ENCODE peak calls at places on chromosomes 2 and 18, in seven cellular contexts. V is upper lobe of right lung, Y is lung, G is heart right ventricle, J is fibroblast of lung, U is thoracic aorta, Q is tibial artery. W is an unnamed sample. For H3K27me3, the result is how much of the 10 kb centered on the place peaks cover.

GRCh38 chr2:168448980-168449379 is 7.1 kb upstream of the CERS6 start:
- DNase-seq in J (no peak), U (no peak), Q (no peak), G (no peak), V (no peak), Y (no peak), W (no peak)

GRCh38 chr18:5980721-5981120 is 85.4 kb upstream of the TMEM200C start:
- DNase-seq in U (no peak), Y (peak), Q (no peak), V (no peak), J (no peak), G (no peak), W (no peak)

GRCh38 chr2:72973566-72974435 is 56.5 kb downstream of the EMX1 start:
- DNase-seq in Y (no peak), G (peak), U (no peak), J (peak), V (no peak), Q (no peak), W (no peak)

GRCh38 chr18:74249181-74249968 is 42.4 kb downstream of the CYB5A start:
- DNase-seq in G (no peak), U (no peak), Q (no peak), V (no peak), Y (no peak), J (peak), W (no peak)

GRCh38 chr2:172380436-172381274 is 46.7 kb upstream of the ITGA6 start:
- DNase-seq in V (no peak), J (peak), G (no peak), Y (no peak), Q (no peak), U (no peak), W (no peak)

GRCh38 chr18:2306641-2307040 is 264.7 kb downstream of the METTL4 start:
- DNase-seq in Q (no peak), G (no peak), Y (no peak), U (no peak), J (no peak), V (no peak), W (no peak)

GRCh38 chr2:235347691-235348090 is 146.2 kb upstream of the AGAP1 start:
- DNase-seq in V (no peak), U (no peak), Q (no peak), Y (no peak), J (peak), G (no peak), W (no peak)

GRCh38 chr2:19504400-19505198 is 146.2 kb upstream of the OSR1 start:
- DNase-seq in Q (no peak), U (no peak), G (no peak), J (no peak), V (no peak), Y (no peak), W (no peak)

GRCh38 chr2:10233131-10234012 is 69.3 kb upstream of the HPCAL1 start:
- DNase-seq in J (no peak), U (no peak), Q (peak), G (no peak), V (peak), Y (no peak), W (no peak)

DNA sequence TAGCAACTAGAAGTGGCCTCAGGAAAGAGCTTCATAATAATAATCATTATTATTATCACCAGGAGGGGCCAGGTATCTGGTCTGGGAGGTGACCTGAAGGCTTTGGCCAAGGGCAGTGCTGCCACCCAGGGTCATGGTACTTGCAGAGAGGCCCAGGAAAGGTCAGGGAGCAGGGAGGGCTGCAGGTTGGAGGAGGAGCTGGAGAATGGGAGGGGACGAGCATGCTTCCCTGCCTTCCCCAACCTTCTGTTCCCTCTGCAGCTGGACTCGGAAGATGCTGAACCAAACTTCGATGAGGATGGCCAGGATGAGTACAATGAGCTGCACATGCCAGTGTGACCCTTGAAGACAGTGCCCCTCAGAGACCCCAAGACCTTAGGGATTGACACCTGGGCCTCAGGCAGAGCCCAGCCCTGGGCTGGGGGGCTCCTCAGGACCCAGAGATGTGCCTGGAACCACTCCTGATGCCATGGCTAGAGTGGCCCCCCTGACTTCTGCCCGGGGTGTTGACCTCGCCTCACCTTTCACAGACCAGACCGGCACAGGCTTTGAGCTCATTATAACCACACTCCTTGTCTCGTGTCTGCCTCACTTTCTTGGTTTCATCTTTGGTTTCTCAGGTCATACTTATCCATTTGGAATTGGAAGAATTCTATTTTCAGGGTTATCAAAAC is 14.1 kb downstream of the SLC4A3 start:
- DNase-seq in U (no peak), Y (no peak), J (no peak), Q (no peak), V (no peak), G (peak), W (no peak)
- H3K27ac ChIP-seq in U (no peak), Y (peak), J (no peak), Q (no peak), V (no peak), G (peak), W (no peak)

GRCh38 chr2:29110916-29111315 is 4.3 kb upstream of the CLIP4 start:
- DNase-seq in J (peak), U (no peak), Q (no peak), Y (no peak), G (no peak), V (no peak), W (no peak)

GRCh38 chr2:29113891-29114321 is 1.3 kb upstream of the CLIP4 start:
- DNase-seq in U (no peak), J (peak), G (peak), V (peak), Q (peak), Y (peak), W (peak)

GRCh38 chr2:29113027-29113686 is 2.1 kb upstream of the CLIP4 start:
- DNase-seq in G (no peak), U (no peak), J (peak), V (no peak), Y (no peak), Q (no peak), W (no peak)

GRCh38 chr2:29114514-29114840 is 738 bp upstream of the CLIP4 start:
- DNase-seq in U (no peak), Q (no peak), Y (no peak), G (no peak), J (no peak), V (no peak), W (no peak)

DNA sequence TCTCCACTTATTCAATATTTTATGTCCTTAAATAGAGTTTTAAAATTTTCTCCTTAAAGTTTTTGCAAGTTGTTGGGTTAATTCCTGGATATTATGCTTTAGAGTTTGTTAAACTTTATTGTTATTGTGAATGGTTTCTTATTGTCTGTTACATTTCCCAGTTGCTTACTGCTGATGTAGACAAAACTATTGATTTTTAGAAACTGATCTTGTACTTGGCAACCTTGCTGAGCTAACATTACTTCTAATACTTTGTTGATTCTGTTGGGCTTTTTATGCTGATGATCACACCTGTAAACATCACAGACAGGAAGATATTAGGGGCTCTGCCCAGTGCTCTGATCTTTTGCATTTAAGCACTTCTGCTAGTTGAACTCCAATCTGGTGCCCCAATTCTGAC is 2.8 kb upstream of the CLIP4 start:
- DNase-seq in V (no peak), G (no peak), Y (no peak), U (no peak), J (no peak), Q (no peak), W (no peak)
- H3K27me3 ChIP-seq in V (under half), G (under half), Y (under half), U (under half), J (under half), Q (under half), W (under half)

GRCh38 chr2:28429636-28430376 is 37.1 kb downstream of the FOSL2 start:
- DNase-seq in Y (no peak), Q (peak), J (no peak), U (no peak), G (no peak), V (no peak), W (no peak)
- TF ChIP-seq CTCF in Y (no peak), Q (no peak), J (no peak), U (no peak), G (no peak), V (no peak), W (no peak)

GRCh38 chr2:98378901-98379300 is 32.6 kb downstream of the CNGA3 start:
- DNase-seq in U (no peak), Y (peak), V (no peak), G (peak), J (peak), Q (no peak), W (no peak)

GRCh38 chr2:98376301-98376945 is 30.2 kb downstream of the CNGA3 start:
- DNase-seq in Y (no peak), G (no peak), V (no peak), U (no peak), Q (no peak), J (no peak), W (no peak)

GRCh38 chr2:98374958-98375570 is 28.8 kb downstream of the CNGA3 start:
- DNase-seq in J (no peak), U (no peak), V (no peak), Y (no peak), G (no peak), Q (no peak), W (no peak)

GRCh38 chr2:98377569-98377968 is 31.3 kb downstream of the CNGA3 start:
- DNase-seq in G (no peak), U (no peak), V (no peak), Q (no peak), Y (no peak), J (no peak), W (no peak)

DNA sequence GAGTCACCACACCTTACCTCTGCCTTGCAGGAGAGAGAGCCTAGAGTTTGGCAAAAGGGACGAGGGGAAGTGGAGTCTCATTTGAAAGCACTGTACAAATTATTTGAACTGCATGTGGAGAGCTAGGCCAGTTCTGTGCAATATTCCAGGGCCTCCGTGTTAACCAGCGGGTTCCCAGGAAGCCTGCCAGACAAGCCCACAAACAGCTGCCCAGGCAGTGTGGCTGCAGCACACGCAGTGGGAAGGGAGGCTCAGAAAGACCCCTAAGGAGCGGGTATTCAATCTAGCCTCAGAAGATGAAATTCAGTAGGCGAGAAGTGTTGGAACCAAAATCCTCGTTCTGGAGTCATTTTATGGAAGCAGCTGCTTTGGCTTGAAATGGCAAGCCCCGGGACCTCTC is 30.7 kb downstream of the CNGA3 start:
- DNase-seq in G (no peak), J (peak), U (no peak), Y (no peak), V (no peak), Q (no peak), W (no peak)
- H3K27ac ChIP-seq in G (no peak), J (no peak), U (no peak), Y (no peak), V (no peak), Q (no peak), W (no peak)

GRCh38 chr2:8999802-9000201 is 3.7 kb downstream of the MBOAT2 start:
- DNase-seq in U (no peak), Y (no peak), J (no peak), V (no peak), Q (no peak), G (no peak), W (no peak)
- H3K27me3 ChIP-seq in U (under half), Y (under half), J (under half), V (under half), Q (under half), G (under half), W (under half)

DNA sequence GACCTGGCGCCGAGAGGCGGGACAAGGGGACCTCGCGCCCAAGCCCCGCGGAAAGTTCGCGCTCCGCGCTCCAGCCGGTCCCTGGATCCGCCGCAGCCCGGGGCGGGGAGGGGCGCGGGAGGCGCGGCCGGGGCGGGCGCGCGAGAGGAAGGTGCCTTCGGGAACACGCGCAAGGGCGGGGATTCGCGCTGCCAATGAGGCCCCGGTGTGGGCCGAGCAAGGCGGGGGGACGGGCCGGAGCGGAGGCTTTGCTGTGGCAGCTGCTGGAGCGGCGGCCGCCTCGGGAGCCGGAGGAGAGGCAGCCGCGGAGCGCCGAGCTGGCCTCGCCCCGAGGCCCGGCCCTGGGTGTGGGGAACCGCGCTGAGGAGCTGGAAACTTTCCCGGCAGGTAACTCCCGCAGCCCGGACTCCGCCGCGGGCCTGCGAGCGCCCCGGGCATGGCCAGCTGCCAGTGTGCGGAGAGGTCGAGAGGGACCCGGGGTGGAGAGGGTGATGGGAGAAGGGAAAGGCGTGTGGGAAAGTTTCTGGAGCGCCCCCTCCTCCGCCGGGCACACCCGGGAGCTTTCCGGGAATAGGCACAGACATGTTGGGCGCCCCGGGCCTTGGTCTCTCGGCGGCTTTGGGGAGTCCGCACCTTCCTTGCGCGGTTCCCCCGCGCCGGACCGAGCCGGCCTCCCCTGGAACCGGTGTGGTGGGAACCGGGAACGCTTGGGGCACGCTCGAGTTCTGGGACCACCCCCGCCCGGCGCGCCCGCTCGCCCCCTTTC is at the start of gene TANC1:
- DNase-seq in Y (peak), Q (peak), J (peak), G (peak), U (peak), V (peak), W (peak)
- TF ChIP-seq CTCF in Y (no peak), Q (peak), J (no peak), G (no peak), U (no peak), V (no peak), W (no peak)